ENCODE peak calls at places on chromosome 19, in six cellular contexts. Y, P, D, I, A and S are unnamed samples. For H3K27me3, the result is how much of the 10 kb centered on the place peaks cover.

GRCh38 chr19:17337675-17338439 is 504 bp downstream of the GTPBP3 start:
- DNase-seq in Y (peak), P (no peak), D (no peak), A (peak), I (no peak), S (peak)

GRCh38 chr19:54428323-54429175 is 13.3 kb downstream of the TTYH1 start:
- DNase-seq in A (no peak), P (no peak), I (no peak), D (no peak), Y (no peak), S (no peak)

GRCh38 chr19:54190942-54191670 is at the start of gene TSEN34:
- DNase-seq in Y (peak), D (peak), P (no peak), I (peak), A (peak), S (peak)

GRCh38 chr19:15418112-15418587 is 638 bp downstream of the AKAP8L start:
- DNase-seq in D (no peak), P (no peak), I (no peak), A (no peak), Y (peak), S (no peak)

GRCh38 chr19:47239610-47240296 is 8.8 kb upstream of the BBC3 start:
- DNase-seq in D (no peak), A (peak), Y (peak), P (no peak), I (peak), S (peak)

GRCh38 chr19:18649371-18650047 is 12.7 kb downstream of the KLHL26 start:
- DNase-seq in Y (no peak), P (no peak), D (no peak), I (peak), A (no peak), S (peak)

GRCh38 chr19:29741226-29741625 is 26.2 kb upstream of the C19orf12 start:
- DNase-seq in A (no peak), P (no peak), I (no peak), D (no peak), Y (no peak), S (no peak)

GRCh38 chr19:4694211-4694987 is 24.3 kb upstream of the MYDGF start:
- DNase-seq in A (no peak), P (no peak), I (peak), Y (no peak), D (peak), S (peak)

GRCh38 chr19:39645800-39646411 is 9.8 kb upstream of the LGALS16 start:
- DNase-seq in D (no peak), I (no peak), A (peak), P (no peak), Y (no peak), S (no peak)

GRCh38 chr19:21158523-21159135 is 16.8 kb downstream of the ZNF431 start:
- DNase-seq in I (peak), D (no peak), A (no peak), P (no peak), Y (no peak), S (peak)

GRCh38 chr19:23309926-23310325 is 59.7 kb upstream of the ZNF724 start:
- DNase-seq in P (no peak), D (no peak), A (no peak), Y (no peak), I (no peak), S (peak)

GRCh38 chr19:53394522-53394973 is 401 bp upstream of the ZNF765 start:
- DNase-seq in P (peak), D (no peak), A (no peak), I (peak), Y (peak), S (no peak)

GRCh38 chr19:43607238-43608205 is 4.4 kb upstream of the SRRM5 start:
- DNase-seq in P (no peak), I (no peak), Y (no peak), D (no peak), A (no peak), S (no peak)

GRCh38 chr19:39514840-39515550 is at the start of gene SELENOV:
- DNase-seq in P (no peak), A (no peak), I (no peak), D (no peak), Y (peak), S (no peak)

GRCh38 chr19:45772912-45773311 is 3.9 kb upstream of the SIX5 start:
- DNase-seq in Y (no peak), I (no peak), D (no peak), P (no peak), A (no peak), S (no peak)

GRCh38 chr19:29620931-29621351 is 14.9 kb downstream of the POP4 start:
- DNase-seq in I (no peak), P (no peak), Y (no peak), A (no peak), D (no peak), S (no peak)

GRCh38 chr19:38149597-38149996 is 74.4 kb downstream of the DPF1 start:
- DNase-seq in I (no peak), P (no peak), A (no peak), D (no peak), Y (no peak), S (no peak)

GRCh38 chr19:19591133-19591825 is 27.2 kb downstream of the PBX4 start:
- DNase-seq in P (peak), I (peak), D (no peak), A (no peak), Y (no peak), S (peak)

GRCh38 chr19:17772172-17772571 is 20.9 kb downstream of the FCHO1 start:
- DNase-seq in P (no peak), I (no peak), A (no peak), Y (no peak), D (no peak), S (no peak)

GRCh38 chr19:8074501-8074900 is 21.9 kb downstream of the CCL25 start:
- DNase-seq in A (no peak), Y (peak), P (no peak), D (no peak), I (no peak), S (no peak)

GRCh38 chr19:8528500-8528899 is 14.5 kb upstream of the ZNF414 start:
- DNase-seq in D (no peak), A (no peak), P (no peak), Y (no peak), I (no peak), S (no peak)

GRCh38 chr19:36605101-36605838 is at the start of gene ZNF382:
- DNase-seq in Y (peak), D (no peak), A (no peak), P (peak), I (peak), S (peak)

GRCh38 chr19:45492627-45493470 is 4.0 kb downstream of the RTN2 start:
- DNase-seq in P (no peak), Y (peak), I (peak), A (no peak), D (peak), S (no peak)

GRCh38 chr19:53308339-53308811 is 25.2 kb upstream of the ZNF845 start:
- DNase-seq in A (no peak), P (no peak), D (no peak), I (no peak), Y (peak), S (no peak)

GRCh38 chr19:42010245-42011126 is 16.5 kb upstream of the ATP1A3 start:
- DNase-seq in P (no peak), Y (no peak), A (no peak), I (no peak), D (peak), S (no peak)

GRCh38 chr19:3125900-3126524 is 9.8 kb upstream of the GNA15 start:
- DNase-seq in D (peak), P (no peak), I (no peak), Y (peak), A (peak), S (peak)

GRCh38 chr19:22438011-22438410 is 15.9 kb upstream of the ZNF98 start:
- DNase-seq in D (no peak), P (no peak), Y (no peak), A (no peak), I (no peak), S (no peak)

DNA sequence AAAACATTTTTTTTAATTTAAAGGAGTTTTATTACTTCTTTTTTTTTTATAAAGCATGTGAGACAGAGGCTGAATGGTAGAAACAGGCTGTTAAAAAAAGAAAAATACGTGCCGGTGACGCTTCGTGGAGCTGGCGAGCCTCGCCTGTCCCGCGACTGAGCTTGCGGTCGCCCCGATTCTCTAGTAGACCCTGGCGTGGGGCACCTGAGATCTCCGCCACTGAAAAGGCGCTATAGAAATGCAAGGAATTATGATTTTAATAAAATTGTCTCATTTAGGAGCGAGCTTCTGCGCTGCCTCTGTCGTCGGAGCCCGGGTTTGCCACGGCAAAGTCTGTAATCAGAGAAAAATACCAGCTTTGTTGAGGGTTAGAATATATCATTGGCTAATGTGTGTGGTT is 18.4 kb downstream of the NFIX start:
- DNase-seq in A (no peak), I (no peak), D (no peak), P (no peak), Y (no peak), S (no peak)
- H3K27me3 ChIP-seq in A (half or more), I (under half), D (under half), P (under half), Y (under half), S (under half)

GRCh38 chr19:941292-942132 is 15.7 kb downstream of the ARID3A start:
- DNase-seq in D (no peak), Y (no peak), P (no peak), A (no peak), I (no peak), S (no peak)
- H3K9ac ChIP-seq in D (peak), Y (peak), P (no peak), A (no peak), I (no peak), S (no peak)

GRCh38 chr19:49058592-49058991 is 1.0 kb upstream of the CGB7 start:
- DNase-seq in A (no peak), D (no peak), Y (peak), P (no peak), I (peak), S (peak)

GRCh38 chr19:49059056-49059455 is 1.5 kb upstream of the CGB7 start:
- DNase-seq in P (no peak), A (no peak), I (no peak), D (no peak), Y (peak), S (no peak)

GRCh38 chr19:49061000-49061399 is 3.5 kb upstream of the CGB7 start:
- DNase-seq in P (no peak), D (no peak), I (no peak), Y (no peak), A (no peak), S (no peak)

GRCh38 chr19:49056101-49056901 is 1.2 kb downstream of the CGB7 start:
- DNase-seq in D (peak), A (peak), I (peak), Y (peak), P (no peak), S (peak)

GRCh38 chr19:49057636-49058234 is at the start of gene CGB7:
- DNase-seq in I (peak), P (no peak), A (no peak), Y (peak), D (no peak), S (peak)
- H3K27me3 ChIP-seq in I (under half), P (under half), A (half or more), Y (under half), D (under half), S (under half)

GRCh38 chr19:6423499-6424189 is 967 bp downstream of the KHSRP start:
- DNase-seq in P (no peak), D (no peak), I (peak), A (peak), Y (peak), S (peak)

GRCh38 chr19:6427131-6427530 is 2.5 kb upstream of the KHSRP start:
- DNase-seq in D (no peak), P (no peak), A (no peak), Y (no peak), I (no peak), S (no peak)

GRCh38 chr19:6425732-6426686 is 1.4 kb upstream of the KHSRP start:
- DNase-seq in A (no peak), P (no peak), I (no peak), Y (peak), D (peak), S (no peak)

GRCh38 chr19:6424190-6424938 is at the start of gene KHSRP:
- DNase-seq in Y (peak), D (no peak), I (no peak), A (peak), P (no peak), S (no peak)

DNA sequence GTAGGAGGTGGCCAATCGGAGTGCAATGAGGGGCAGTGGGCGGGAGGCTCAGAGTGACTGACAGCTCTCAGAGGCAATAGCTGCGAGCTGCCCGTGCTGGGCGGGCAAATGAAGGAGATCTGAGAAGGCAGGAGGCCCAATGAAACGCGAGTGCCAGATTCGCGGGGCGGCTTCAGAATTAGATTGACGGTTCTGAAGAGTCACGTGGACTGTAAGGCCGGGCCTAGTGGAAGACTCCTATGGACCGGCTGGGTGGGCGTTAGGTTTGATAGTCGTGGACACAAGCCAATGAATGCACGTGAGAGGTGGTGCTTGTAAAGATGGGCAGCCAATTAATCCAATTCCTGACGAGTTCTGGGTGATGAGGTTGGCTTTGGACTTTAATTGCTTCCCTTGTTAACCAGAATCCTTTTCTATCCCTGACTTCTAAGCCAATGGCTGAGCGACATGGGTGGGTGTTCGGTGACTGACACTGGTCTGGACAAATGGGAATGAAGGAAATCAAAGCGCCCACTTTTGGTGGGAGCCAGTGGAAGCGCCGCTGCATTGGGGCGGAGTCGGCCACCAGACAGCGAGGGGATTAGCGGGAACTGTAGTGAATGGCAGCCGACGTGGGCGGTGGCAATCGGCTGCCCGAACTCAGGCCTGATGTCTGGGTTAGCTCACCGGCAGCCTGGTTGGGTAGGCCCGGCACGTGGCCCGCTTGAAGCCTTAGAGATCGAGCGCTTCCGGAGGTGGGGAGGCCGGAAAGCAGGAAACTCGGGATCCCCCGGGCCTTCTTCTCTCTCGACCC is 524 bp upstream of the KHSRP start:
- DNase-seq in Y (peak), D (peak), A (peak), I (peak), P (peak), S (peak)
- H3K9ac ChIP-seq in Y (no peak), D (peak), A (peak), I (no peak), P (no peak), S (no peak)

GRCh38 chr19:55535579-55536350 is 1.2 kb downstream of the SBK2 start:
- DNase-seq in I (no peak), P (no peak), Y (no peak), A (no peak), D (no peak), S (no peak)

GRCh38 chr19:55538132-55538531 is 1.2 kb upstream of the SBK2 start:
- DNase-seq in D (no peak), A (no peak), P (no peak), I (no peak), Y (no peak), S (no peak)

GRCh38 chr19:55536366-55536765 is 567 bp downstream of the SBK2 start:
- DNase-seq in Y (no peak), D (no peak), P (no peak), I (no peak), A (no peak), S (no peak)

GRCh38 chr19:55537741-55538111 is 793 bp upstream of the SBK2 start:
- DNase-seq in P (no peak), A (no peak), I (peak), D (no peak), Y (no peak), S (no peak)

GRCh38 chr19:55536951-55537740 is at the start of gene SBK2:
- DNase-seq in Y (peak), P (no peak), A (no peak), D (no peak), I (no peak), S (no peak)
- H3K27me3 ChIP-seq in Y (under half), P (under half), A (half or more), D (under half), I (under half), S (under half)

DNA sequence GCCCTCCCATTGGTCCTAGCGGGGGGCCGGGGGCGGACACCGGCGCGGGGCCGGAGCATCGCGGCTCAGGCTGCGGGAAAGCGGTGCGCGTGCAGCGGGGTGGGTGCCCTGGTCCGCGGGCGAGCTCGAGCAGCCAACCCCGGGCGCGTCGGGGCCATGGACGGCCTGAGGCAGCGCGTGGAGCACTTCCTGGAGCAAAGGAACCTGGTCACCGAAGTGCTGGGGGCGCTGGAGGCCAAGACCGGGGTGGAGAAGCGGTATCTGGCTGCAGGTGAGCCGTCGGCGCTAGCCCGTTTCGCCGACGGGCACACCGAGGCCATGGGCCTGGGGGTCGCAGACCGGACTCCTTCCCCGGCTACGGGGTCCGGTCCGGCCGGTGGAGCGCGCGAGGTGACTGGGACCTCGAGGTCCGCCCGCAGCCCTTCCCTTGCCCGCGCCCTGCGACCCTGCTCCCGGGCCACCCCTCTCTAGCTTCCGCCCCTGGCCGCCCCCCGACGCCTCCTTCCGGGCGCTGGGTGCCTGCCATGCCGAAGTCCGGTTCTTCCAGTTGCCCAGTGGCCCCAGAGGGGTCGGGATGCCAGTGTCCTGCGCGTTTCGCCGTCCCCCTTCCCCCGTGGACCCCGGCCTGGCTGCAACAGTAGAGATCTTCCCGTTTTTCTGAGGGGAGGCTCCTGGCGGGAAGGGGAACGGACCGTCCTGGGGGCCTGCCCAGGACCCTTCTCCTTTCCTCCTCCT is at the start of gene REEP6:
- DNase-seq in D (no peak), Y (peak), I (no peak), P (no peak), A (no peak), S (no peak)
- H3K9ac ChIP-seq in D (peak), Y (peak), I (peak), P (peak), A (peak), S (no peak)